ENCODE peak calls at places on chromosomes 13 and 19, in eight cellular contexts. One of them, this sample, is unnamed.

GRCh38 chr13:28805193-28805819 is 14.8 kb upstream of the MTUS2 start:
- DNase-seq in suprapubic skin: no peak
- DNase-seq in PC-9: peak
- DNase-seq in neuronal stem cell: no peak
- DNase-seq in small intestine: peak
- DNase-seq in PC-3: peak
- DNase-seq in cardiac muscle cell: peak
- DNase-seq in A549: no peak
- DNase-seq in this sample: no peak

GRCh38 chr19:18293642-18294466 is 12.4 kb upstream of the JUND start:
- DNase-seq in neuronal stem cell: no peak
- DNase-seq in suprapubic skin: no peak
- DNase-seq in small intestine: no peak
- DNase-seq in cardiac muscle cell: no peak
- DNase-seq in PC-9: no peak
- DNase-seq in A549: no peak
- DNase-seq in PC-3: no peak
- DNase-seq in this sample: no peak

GRCh38 chr13:73310366-73310765 is 251.6 kb downstream of the KLF5 start:
- DNase-seq in suprapubic skin: no peak
- DNase-seq in neuronal stem cell: no peak
- DNase-seq in PC-9: no peak
- DNase-seq in cardiac muscle cell: no peak
- DNase-seq in A549: no peak
- DNase-seq in PC-3: no peak
- DNase-seq in small intestine: no peak
- DNase-seq in this sample: no peak

GRCh38 chr19:11092181-11092538 is 2.9 kb downstream of the LDLR start:
- DNase-seq in neuronal stem cell: no peak
- DNase-seq in PC-9: no peak
- DNase-seq in A549: peak
- DNase-seq in PC-3: peak
- DNase-seq in small intestine: peak
- DNase-seq in cardiac muscle cell: peak
- DNase-seq in suprapubic skin: no peak
- DNase-seq in this sample: no peak

GRCh38 chr19:48859711-48860572 is 8.5 kb downstream of the PLEKHA4 start:
- DNase-seq in PC-9: no peak
- DNase-seq in suprapubic skin: no peak
- DNase-seq in A549: no peak
- DNase-seq in PC-3: peak
- DNase-seq in neuronal stem cell: no peak
- DNase-seq in cardiac muscle cell: no peak
- DNase-seq in small intestine: no peak
- DNase-seq in this sample: no peak

GRCh38 chr13:40665061-40665753 is 1.2 kb downstream of the FOXO1 start:
- DNase-seq in suprapubic skin: no peak
- DNase-seq in A549: peak
- DNase-seq in PC-9: peak
- DNase-seq in small intestine: peak
- DNase-seq in neuronal stem cell: peak
- DNase-seq in PC-3: peak
- DNase-seq in cardiac muscle cell: no peak
- DNase-seq in this sample: no peak

GRCh38 chr13:60509601-60510386 is 112.8 kb downstream of the TDRD3 start:
- DNase-seq in suprapubic skin: no peak
- DNase-seq in neuronal stem cell: no peak
- DNase-seq in small intestine: peak
- DNase-seq in PC-9: no peak
- DNase-seq in PC-3: peak
- DNase-seq in A549: no peak
- DNase-seq in cardiac muscle cell: peak
- DNase-seq in this sample: no peak

GRCh38 chr19:3333662-3334061 is 32.7 kb upstream of the NFIC start:
- DNase-seq in PC-3: no peak
- DNase-seq in small intestine: no peak
- DNase-seq in A549: no peak
- DNase-seq in cardiac muscle cell: no peak
- DNase-seq in suprapubic skin: no peak
- DNase-seq in neuronal stem cell: no peak
- DNase-seq in PC-9: no peak
- DNase-seq in this sample: no peak

GRCh38 chr19:41994521-41994971 is 516 bp upstream of the ATP1A3 start:
- DNase-seq in A549: no peak
- DNase-seq in neuronal stem cell: no peak
- DNase-seq in small intestine: no peak
- DNase-seq in suprapubic skin: no peak
- DNase-seq in PC-9: no peak
- DNase-seq in cardiac muscle cell: no peak
- DNase-seq in PC-3: no peak
- DNase-seq in this sample: no peak

GRCh38 chr19:39218230-39219007 is 14.4 kb upstream of the SYCN start:
- DNase-seq in cardiac muscle cell: no peak
- DNase-seq in suprapubic skin: no peak
- DNase-seq in A549: no peak
- DNase-seq in PC-3: no peak
- DNase-seq in PC-9: no peak
- DNase-seq in small intestine: no peak
- DNase-seq in neuronal stem cell: no peak
- DNase-seq in this sample: no peak

DNA sequence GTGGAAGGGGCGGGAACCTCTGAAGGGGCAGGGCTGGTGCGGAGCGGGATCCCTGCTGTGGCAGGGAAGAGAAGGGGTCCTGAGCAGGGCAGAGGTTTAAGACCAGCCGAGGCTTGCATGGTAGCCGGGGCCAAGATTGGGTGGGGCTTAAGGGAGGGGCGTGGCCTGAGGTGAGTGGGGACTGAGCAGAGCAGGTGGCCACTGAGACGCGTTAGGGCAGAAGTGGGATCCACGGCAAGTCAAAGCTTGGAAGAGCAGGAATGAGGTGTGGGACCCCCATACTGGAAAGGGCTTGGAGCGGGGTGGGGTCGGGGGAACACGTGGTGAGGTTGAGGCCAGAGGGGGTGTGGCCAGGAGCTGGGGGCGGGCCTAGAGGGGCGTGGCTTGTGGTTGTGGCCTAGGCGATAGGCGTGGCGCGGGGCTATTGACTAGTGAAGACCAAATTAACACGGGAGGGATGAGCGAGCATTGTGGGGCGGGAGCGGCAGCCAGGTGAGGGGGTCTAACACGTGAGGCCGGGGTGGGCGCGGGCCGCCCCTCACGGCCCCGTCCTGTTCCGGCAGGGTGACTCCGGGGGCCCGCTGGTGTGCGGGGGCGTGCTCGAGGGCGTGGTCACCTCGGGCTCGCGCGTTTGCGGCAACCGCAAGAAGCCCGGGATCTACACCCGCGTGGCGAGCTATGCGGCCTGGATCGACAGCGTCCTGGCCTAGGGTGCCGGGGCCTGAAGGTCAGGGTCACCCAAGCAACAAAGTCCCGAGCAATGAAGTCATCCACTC is 3.3 kb downstream of the CFD start:
- DNase-seq in A549: no peak
- DNase-seq in small intestine: peak
- DNase-seq in neuronal stem cell: peak
- DNase-seq in suprapubic skin: no peak
- DNase-seq in PC-9: no peak
- DNase-seq in cardiac muscle cell: peak
- DNase-seq in PC-3: no peak
- DNase-seq in this sample: no peak
- H3K27ac ChIP-seq in A549: peak
- H3K27ac ChIP-seq in small intestine: no peak
- H3K27ac ChIP-seq in neuronal stem cell: no peak
- H3K27ac ChIP-seq in suprapubic skin: no peak
- H3K27ac ChIP-seq in PC-9: no peak
- H3K27ac ChIP-seq in cardiac muscle cell: no peak
- H3K27ac ChIP-seq in PC-3: no peak
- H3K27ac ChIP-seq in this sample: no peak

GRCh38 chr13:113903361-113903760 is 39.5 kb upstream of the GAS6 start:
- DNase-seq in suprapubic skin: peak
- DNase-seq in neuronal stem cell: no peak
- DNase-seq in small intestine: no peak
- DNase-seq in A549: no peak
- DNase-seq in PC-9: no peak
- DNase-seq in cardiac muscle cell: no peak
- DNase-seq in PC-3: no peak
- DNase-seq in this sample: peak
- H3K27ac ChIP-seq in suprapubic skin: no peak
- H3K27ac ChIP-seq in neuronal stem cell: no peak
- H3K27ac ChIP-seq in small intestine: no peak
- H3K27ac ChIP-seq in A549: no peak
- H3K27ac ChIP-seq in PC-9: no peak
- H3K27ac ChIP-seq in cardiac muscle cell: no peak
- H3K27ac ChIP-seq in PC-3: no peak
- H3K27ac ChIP-seq in this sample: peak

GRCh38 chr19:4446801-4447200 is 10.8 kb downstream of the UBXN6 start:
- DNase-seq in PC-9: no peak
- DNase-seq in neuronal stem cell: no peak
- DNase-seq in suprapubic skin: no peak
- DNase-seq in cardiac muscle cell: no peak
- DNase-seq in PC-3: no peak
- DNase-seq in small intestine: no peak
- DNase-seq in A549: no peak
- DNase-seq in this sample: no peak

GRCh38 chr19:4449022-4449825 is 8.4 kb downstream of the UBXN6 start:
- DNase-seq in PC-9: no peak
- DNase-seq in cardiac muscle cell: no peak
- DNase-seq in A549: no peak
- DNase-seq in PC-3: no peak
- DNase-seq in neuronal stem cell: no peak
- DNase-seq in suprapubic skin: no peak
- DNase-seq in small intestine: no peak
- DNase-seq in this sample: no peak

GRCh38 chr19:4445963-4446668 is 11.5 kb downstream of the UBXN6 start:
- DNase-seq in suprapubic skin: no peak
- DNase-seq in PC-3: no peak
- DNase-seq in A549: no peak
- DNase-seq in PC-9: no peak
- DNase-seq in small intestine: no peak
- DNase-seq in neuronal stem cell: no peak
- DNase-seq in cardiac muscle cell: no peak
- DNase-seq in this sample: no peak

GRCh38 chr19:4448147-4448985 is 9.2 kb downstream of the UBXN6 start:
- DNase-seq in PC-9: no peak
- DNase-seq in cardiac muscle cell: no peak
- DNase-seq in A549: no peak
- DNase-seq in small intestine: no peak
- DNase-seq in neuronal stem cell: no peak
- DNase-seq in suprapubic skin: no peak
- DNase-seq in PC-3: no peak
- DNase-seq in this sample: no peak

DNA sequence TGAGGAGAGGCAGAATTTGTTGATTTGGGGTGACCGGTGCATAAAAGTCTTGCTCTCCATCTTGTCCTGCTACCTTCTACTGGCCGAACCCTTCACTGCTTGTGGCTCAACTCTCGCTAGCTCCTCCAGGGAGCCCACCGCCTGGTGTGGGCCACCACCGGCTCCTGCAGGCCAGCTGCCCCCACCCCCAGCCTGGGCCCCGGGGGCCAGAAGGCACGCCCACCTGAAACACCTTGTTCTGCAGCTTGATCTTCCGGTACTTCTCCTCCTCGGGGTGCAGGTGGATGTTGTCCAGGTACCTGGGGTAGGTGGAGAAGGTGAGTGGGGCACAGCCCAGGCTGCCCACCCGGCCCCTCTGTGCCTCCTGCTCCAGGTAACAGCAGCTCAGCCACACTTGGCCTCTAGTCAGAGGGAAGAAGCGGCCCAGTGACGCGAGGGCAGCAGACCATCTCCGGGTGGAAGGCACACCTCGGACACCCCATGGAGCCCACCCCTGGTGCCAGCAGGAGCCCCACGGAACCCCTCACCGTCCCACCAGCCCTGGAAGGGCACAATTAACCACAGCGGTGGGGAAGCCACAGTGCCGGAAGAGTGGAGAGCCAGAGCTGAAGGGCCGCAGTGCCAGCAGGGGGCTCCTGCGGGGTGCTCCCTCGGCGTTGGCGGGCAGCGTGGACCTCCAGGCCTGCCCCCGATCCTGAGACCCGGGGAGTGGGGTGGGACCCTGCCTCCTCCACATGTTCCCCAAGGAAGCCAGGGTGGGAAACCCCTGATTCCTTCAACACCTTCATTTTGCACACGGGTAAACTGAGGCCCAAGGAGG is 10.1 kb downstream of the UBXN6 start:
- DNase-seq in suprapubic skin: no peak
- DNase-seq in PC-3: no peak
- DNase-seq in A549: no peak
- DNase-seq in cardiac muscle cell: no peak
- DNase-seq in neuronal stem cell: no peak
- DNase-seq in PC-9: no peak
- DNase-seq in small intestine: no peak
- DNase-seq in this sample: no peak
- H3K27ac ChIP-seq in suprapubic skin: no peak
- H3K27ac ChIP-seq in PC-3: no peak
- H3K27ac ChIP-seq in A549: no peak
- H3K27ac ChIP-seq in cardiac muscle cell: no peak
- H3K27ac ChIP-seq in neuronal stem cell: no peak
- H3K27ac ChIP-seq in PC-9: no peak
- H3K27ac ChIP-seq in small intestine: no peak
- H3K27ac ChIP-seq in this sample: peak

DNA sequence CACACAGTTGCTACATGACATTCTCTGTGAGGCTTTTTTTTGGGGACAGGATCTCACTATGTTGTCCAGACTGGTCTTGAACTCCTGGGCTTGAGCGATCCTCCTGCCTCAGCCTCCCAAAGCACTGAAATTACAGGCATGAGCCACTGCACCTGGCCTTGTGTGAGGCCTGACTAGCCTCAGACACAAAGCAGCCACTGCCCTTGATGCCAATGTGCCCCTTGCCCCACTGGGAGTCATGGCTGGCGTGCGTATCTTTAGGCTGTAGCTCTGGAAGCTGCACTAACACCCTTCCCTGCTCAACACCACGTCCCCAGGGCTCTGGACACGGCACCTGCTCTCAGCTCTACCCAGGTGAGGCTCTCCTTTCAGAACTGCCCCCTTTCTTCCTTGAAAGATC is 14.5 kb upstream of the KPTN start:
- DNase-seq in PC-3: no peak
- DNase-seq in PC-9: no peak
- DNase-seq in suprapubic skin: no peak
- DNase-seq in cardiac muscle cell: no peak
- DNase-seq in A549: no peak
- DNase-seq in neuronal stem cell: no peak
- DNase-seq in small intestine: no peak
- DNase-seq in this sample: no peak
- H3K27ac ChIP-seq in PC-3: no peak
- H3K27ac ChIP-seq in PC-9: no peak
- H3K27ac ChIP-seq in suprapubic skin: no peak
- H3K27ac ChIP-seq in cardiac muscle cell: peak
- H3K27ac ChIP-seq in A549: no peak
- H3K27ac ChIP-seq in neuronal stem cell: no peak
- H3K27ac ChIP-seq in small intestine: no peak
- H3K27ac ChIP-seq in this sample: no peak

This sample was measured in esophagus muscularis mucosa.